ENCODE peak calls at places on chromosomes 1 and 21, in seven cellular contexts. K is Panc1, D is H1, Q is endothelial cell of umbilical vein, J is suprapubic skin, N is transverse colon, M is SK-N-SH. R is an unnamed sample.

GRCh38 chr1:246372502-246372901 is 134.6 kb downstream of the SMYD3 start:
- DNase-seq in K (no peak), D (no peak), Q (no peak), J (no peak), N (no peak), M (no peak), R (no peak)

GRCh38 chr1:186014370-186015030 is 280.3 kb downstream of the HMCN1 start:
- DNase-seq in K (no peak), D (no peak), Q (peak; percentile 7), J (no peak), N (no peak), M (no peak), R (no peak)

GRCh38 chr1:237108299-237109040 is 66.5 kb downstream of the RYR2 start:
- DNase-seq in K (no peak), D (no peak), Q (no peak), J (no peak), N (no peak), M (peak; percentile 61), R (no peak)

GRCh38 chr1:241605146-241605805 is 34.9 kb downstream of the CHML start:
- DNase-seq in K (no peak), D (no peak), Q (no peak), J (no peak), N (no peak), M (peak; percentile 17), R (no peak)

GRCh38 chr1:57112148-57112547 is 146.3 kb upstream of the C8B start:
- DNase-seq in K (no peak), D (no peak), Q (no peak), J (no peak), N (no peak), M (no peak), R (no peak)

GRCh38 chr1:201348211-201348566 is 29.3 kb downstream of the TNNT2 start:
- DNase-seq in K (no peak), D (peak; percentile 34), Q (peak; percentile 17), J (no peak), N (peak; percentile 33), M (peak; percentile 76), R (no peak)

GRCh38 chr1:235207202-235207565 is 46.1 kb upstream of the RBM34 start:
- DNase-seq in K (no peak), D (no peak), Q (no peak), J (no peak), N (no peak), M (no peak), R (no peak)

GRCh38 chr1:112557385-112557784 is 48.6 kb downstream of the WNT2B start:
- DNase-seq in K (no peak), D (no peak), Q (no peak), J (no peak), N (no peak), M (no peak), R (no peak)

GRCh38 chr1:93630168-93630567 is 51.5 kb downstream of the BCAR3 start:
- DNase-seq in K (no peak), D (no peak), Q (no peak), J (no peak), N (no peak), M (no peak), R (no peak)

GRCh38 chr1:208835781-208836180 is 591.6 kb upstream of the PLXNA2 start:
- DNase-seq in K (no peak), D (no peak), Q (no peak), J (no peak), N (no peak), M (no peak), R (no peak)

GRCh38 chr21:35559128-35559831 is 501.0 kb downstream of the SETD4 start:
- DNase-seq in K (no peak), D (no peak), Q (no peak), J (no peak), N (no peak), M (peak; percentile 8), R (no peak)

GRCh38 chr1:45615885-45616284 is 8.0 kb downstream of the CCDC17 start:
- DNase-seq in K (no peak), D (no peak), Q (no peak), J (no peak), N (no peak), M (no peak), R (no peak)

GRCh38 chr1:151680812-151681211 is 35.8 kb downstream of the CELF3 start:
- DNase-seq in K (peak; percentile 74), D (no peak), Q (peak; percentile 88), J (no peak), N (no peak), M (no peak), R (no peak)

GRCh38 chr1:11719313-11720032 is 16.5 kb upstream of the AGTRAP start:
- DNase-seq in K (no peak), D (no peak), Q (peak; percentile 76), J (peak; percentile 94), N (peak; percentile 88), M (peak; percentile 82), R (peak; percentile 70)

GRCh38 chr1:233500111-233500510 is 113.8 kb upstream of the KCNK1 start:
- DNase-seq in K (no peak), D (no peak), Q (no peak), J (no peak), N (no peak), M (no peak), R (no peak)

GRCh38 chr1:91120421-91120820 is 98.6 kb upstream of the ZNF644 start:
- DNase-seq in K (no peak), D (no peak), Q (no peak), J (no peak), N (peak; percentile 23), M (no peak), R (no peak)

GRCh38 chr21:33914188-33914587 is 1.4 kb downstream of the ATP5PO start:
- DNase-seq in K (no peak), D (no peak), Q (no peak), J (no peak), N (no peak), M (no peak), R (no peak)

GRCh38 chr1:117312453-117313138 is 54.7 kb upstream of the MAN1A2 start:
- DNase-seq in K (peak; percentile 17), D (no peak), Q (peak; percentile 47), J (no peak), N (no peak), M (no peak), R (no peak)

GRCh38 chr1:55669308-55669707 is 454.1 kb upstream of the USP24 start:
- DNase-seq in K (no peak), D (no peak), Q (no peak), J (no peak), N (no peak), M (no peak), R (no peak)

GRCh38 chr21:46046471-46046870 is 51.4 kb upstream of the COL6A2 start:
- DNase-seq in K (no peak), D (no peak), Q (no peak), J (no peak), N (no peak), M (no peak), R (no peak)

GRCh38 chr1:197770243-197770642 is 5.0 kb downstream of the DENND1B start:
- DNase-seq in K (no peak), D (no peak), Q (no peak), J (no peak), N (no peak), M (no peak), R (no peak)

DNA sequence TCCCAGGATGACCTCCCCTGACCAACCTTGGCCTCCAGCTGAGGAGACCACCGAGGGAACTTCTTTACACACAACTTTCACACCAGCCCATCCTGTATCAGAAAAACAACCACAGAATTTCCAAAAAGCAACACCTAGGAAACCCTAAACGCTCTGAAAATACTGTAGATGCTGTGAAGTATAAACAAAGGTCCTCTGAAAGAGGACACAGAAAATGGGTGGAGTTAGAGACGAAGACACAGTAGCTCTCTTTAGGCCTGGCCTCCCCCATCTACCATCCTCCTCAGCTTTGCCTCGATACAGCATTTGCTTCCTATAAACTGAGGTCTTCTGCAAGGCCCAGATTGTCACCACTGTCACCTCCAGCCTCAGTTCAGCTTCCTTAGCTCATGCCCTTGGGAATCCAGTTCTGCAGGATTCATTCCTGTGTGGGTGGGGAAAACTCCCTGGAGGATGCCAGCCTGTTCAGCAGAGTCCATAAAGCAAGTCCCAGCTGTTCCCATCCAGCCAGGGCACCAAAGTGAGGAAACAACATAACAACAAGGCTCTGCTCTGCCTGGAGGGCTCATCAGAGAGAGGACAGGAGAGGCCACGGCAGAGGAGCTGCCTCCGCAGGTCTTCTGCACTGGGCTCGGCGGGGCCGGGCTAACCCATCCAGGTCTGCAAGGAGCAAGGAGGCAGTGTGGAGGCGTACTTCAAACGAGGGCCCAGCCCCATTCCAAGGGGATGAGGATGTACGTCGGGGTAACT is 15.0 kb downstream of the PIK3C2B start:
- DNase-seq in K (no peak), D (no peak), Q (no peak), J (no peak), N (peak; percentile 74), M (no peak), R (peak; percentile 68)
- H3K4me1 ChIP-seq in K (no peaks in the 10 kb centered on the region), D (peaks cover 7% of the 10 kb centered on the region), Q (peaks cover 31% of the 10 kb centered on the region), J (peaks cover 77% of the 10 kb centered on the region), N (peaks cover 58% of the 10 kb centered on the region), M (no peaks in the 10 kb centered on the region), R (peaks cover 30% of the 10 kb centered on the region)

DNA sequence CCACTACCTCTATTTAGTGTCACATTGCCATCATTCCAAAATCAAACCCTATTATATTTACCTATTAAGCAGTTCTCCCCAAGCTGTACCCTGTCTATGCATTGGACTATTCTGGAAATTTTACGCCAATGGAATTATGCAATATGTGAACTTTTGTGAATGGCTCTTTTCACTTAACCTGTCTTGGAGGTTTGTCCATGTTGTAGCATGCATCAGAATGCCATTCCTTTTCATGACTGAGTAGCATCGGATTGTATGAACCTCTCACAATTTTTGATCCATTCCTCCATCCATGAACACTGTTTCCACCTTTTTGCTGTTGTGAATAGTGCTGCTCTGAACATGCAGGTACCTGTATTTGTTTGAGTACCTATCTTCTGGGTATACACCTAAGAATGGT is 33.7 kb downstream of the FAM163A start:
- DNase-seq in K (no peak), D (no peak), Q (no peak), J (no peak), N (no peak), M (no peak), R (no peak)
- H3K9me3 ChIP-seq in K (no peaks in the 10 kb centered on the region), D (no peaks in the 10 kb centered on the region), Q (no peaks in the 10 kb centered on the region), J (no peaks in the 10 kb centered on the region), N (no peaks in the 10 kb centered on the region), M (no peaks in the 10 kb centered on the region), R (peaks cover 7% of the 10 kb centered on the region)

GRCh38 chr1:183024352-183025337 is 1.4 kb downstream of the LAMC1 start:
- DNase-seq in K (no peak), D (no peak), Q (peak; percentile 59), J (no peak), N (no peak), M (no peak), R (no peak)

GRCh38 chr1:183021405-183022201 is 1.6 kb upstream of the LAMC1 start:
- DNase-seq in K (no peak), D (no peak), Q (no peak), J (no peak), N (no peak), M (peak; percentile 15), R (no peak)

GRCh38 chr1:183023146-183023600 is at the start of gene LAMC1:
- DNase-seq in K (no peak), D (peak; percentile 82), Q (peak; percentile 80), J (peak; percentile 84), N (peak; percentile 66), M (peak; percentile 97), R (peak; percentile 63)

GRCh38 chr1:183023601-183024351 is 556 bp downstream of the LAMC1 start:
- DNase-seq in K (no peak), D (no peak), Q (peak; percentile 78), J (peak; percentile 80), N (peak; percentile 84), M (peak; percentile 81), R (peak; percentile 75)

GRCh38 chr1:183022202-183023145 is 746 bp upstream of the LAMC1 start:
- DNase-seq in K (peak; percentile 92), D (no peak), Q (peak; percentile 99), J (peak; percentile 91), N (peak; percentile 77), M (peak; percentile 37), R (peak; percentile 89)
- TF ChIP-seq POLR2AphosphoS5 in K (peak; percentile 38), D (peak; percentile 60), Q (peak; percentile 80), J (peak; percentile 89), N (peak; percentile 83), M (peak; percentile 40), R (peak; percentile 95)

GRCh38 chr1:213983589-213984386 is 4.0 kb upstream of the PROX1 start:
- DNase-seq in K (no peak), D (no peak), Q (no peak), J (no peak), N (no peak), M (no peak), R (no peak)
- H3K4me1 ChIP-seq in K (no peaks in the 10 kb centered on the region), D (peaks cover 27% of the 10 kb centered on the region), Q (peaks cover 13% of the 10 kb centered on the region), J (peaks cover 47% of the 10 kb centered on the region), N (peaks cover 32% of the 10 kb centered on the region), M (peaks cover 14% of the 10 kb centered on the region), R (peaks cover 9% of the 10 kb centered on the region)